ENCODE peak calls at places on chromosomes 2 and 18, in nine cellular contexts. P is cardiac muscle cell, X is lower leg skin, S is cardiac fibroblast, K is HCT116, F is WERI-Rb-1, Y is choroid plexus epithelial cell, A is fibroblast of villous mesenchyme, O is transverse colon. J is an unnamed sample.

GRCh38 chr18:10353791-10354190 is 100.6 kb upstream of the APCDD1 start:
- DNase-seq in P (no peak), X (no peak), S (peak), K (no peak), F (no peak), Y (peak), A (peak), O (no peak), J (peak)

GRCh38 chr2:180291552-180292421 is 284.7 kb upstream of the CWC22 start:
- DNase-seq in P (no peak), X (no peak), S (peak), K (peak), F (no peak), Y (peak), A (no peak), O (no peak), J (no peak)

GRCh38 chr18:48254077-48254602 is 155.0 kb downstream of the ZBTB7C start:
- DNase-seq in P (no peak), X (no peak), S (no peak), K (no peak), F (no peak), Y (no peak), A (no peak), O (no peak), J (no peak)

GRCh38 chr2:170843656-170844055 is 27.0 kb downstream of the GAD1 start:
- DNase-seq in P (no peak), X (no peak), S (peak), K (peak), F (no peak), Y (peak), A (peak), O (no peak), J (peak)

GRCh38 chr2:25561136-25561850 is 112.1 kb downstream of the DTNB start:
- DNase-seq in P (no peak), X (no peak), S (no peak), K (no peak), F (no peak), Y (no peak), A (no peak), O (no peak), J (no peak)

GRCh38 chr2:101515512-101515911 is 40.6 kb upstream of the RFX8 start:
- DNase-seq in P (no peak), X (no peak), S (peak), K (no peak), F (peak), Y (peak), A (no peak), O (no peak), J (no peak)

GRCh38 chr2:121519732-121520640 is 10.7 kb upstream of the RNU4ATAC start:
- DNase-seq in P (no peak), X (no peak), S (no peak), K (no peak), F (no peak), Y (peak), A (no peak), O (no peak), J (no peak)

GRCh38 chr2:42834161-42834560 is 41.8 kb upstream of the HAAO start:
- DNase-seq in P (no peak), X (peak), S (no peak), K (no peak), F (no peak), Y (no peak), A (no peak), O (no peak), J (no peak)

GRCh38 chr2:3277748-3278520 is 99.7 kb downstream of the EIPR1 start:
- DNase-seq in P (no peak), X (peak), S (no peak), K (no peak), F (no peak), Y (no peak), A (no peak), O (no peak), J (no peak)

GRCh38 chr18:41756141-41756540 is 198.9 kb upstream of the PIK3C3 start:
- DNase-seq in P (no peak), X (no peak), S (no peak), K (no peak), F (no peak), Y (no peak), A (peak), O (no peak), J (no peak)

GRCh38 chr2:174344716-174345472 is 10.1 kb downstream of the SP9 start:
- DNase-seq in P (no peak), X (no peak), S (peak), K (peak), F (no peak), Y (peak), A (peak), O (no peak), J (no peak)

GRCh38 chr2:68466361-68466777 is 725 bp downstream of the FBXO48 start:
- DNase-seq in P (peak), X (no peak), S (peak), K (no peak), F (peak), Y (peak), A (peak), O (peak), J (peak)

GRCh38 chr2:101831351-101831865 is 133.9 kb downstream of the MAP4K4 start:
- DNase-seq in P (peak), X (peak), S (peak), K (peak), F (peak), Y (peak), A (peak), O (peak), J (no peak)

GRCh38 chr2:102048465-102048864 is 56.7 kb downstream of the IL1R2 start:
- DNase-seq in P (no peak), X (no peak), S (peak), K (no peak), F (no peak), Y (peak), A (peak), O (peak), J (no peak)

GRCh38 chr2:3108710-3109702 is 268.6 kb downstream of the EIPR1 start:
- DNase-seq in P (no peak), X (peak), S (no peak), K (no peak), F (no peak), Y (no peak), A (no peak), O (no peak), J (no peak)

GRCh38 chr18:34818069-34818468 is 108.0 kb downstream of the DTNA start:
- DNase-seq in P (no peak), X (no peak), S (no peak), K (no peak), F (no peak), Y (no peak), A (no peak), O (no peak), J (no peak)

GRCh38 chr2:2600466-2600865 is 269.4 kb upstream of the MYT1L start:
- DNase-seq in P (no peak), X (no peak), S (no peak), K (no peak), F (no peak), Y (no peak), A (no peak), O (no peak), J (no peak)

GRCh38 chr2:229686122-229686919 is 28.0 kb downstream of the DNER start:
- DNase-seq in P (no peak), X (peak), S (no peak), K (no peak), F (no peak), Y (peak), A (no peak), O (no peak), J (no peak)

GRCh38 chr2:134160793-134161504 is 92.9 kb upstream of the MGAT5 start:
- DNase-seq in P (no peak), X (no peak), S (peak), K (no peak), F (peak), Y (peak), A (peak), O (no peak), J (no peak)

GRCh38 chr2:112006076-112006410 is 49.0 kb upstream of the TMEM87B start:
- DNase-seq in P (no peak), X (no peak), S (peak), K (no peak), F (no peak), Y (peak), A (peak), O (no peak), J (peak)

GRCh38 chr18:2173464-2173863 is 397.8 kb downstream of the METTL4 start:
- DNase-seq in P (peak), X (no peak), S (peak), K (no peak), F (no peak), Y (peak), A (peak), O (no peak), J (peak)

GRCh38 chr18:76565238-76566173 is 70.5 kb upstream of the ZNF516 start:
- DNase-seq in P (peak), X (peak), S (peak), K (no peak), F (no peak), Y (peak), A (peak), O (peak), J (peak)

GRCh38 chr2:160062283-160063005 is at the start of gene PLA2R1:
- DNase-seq in P (peak), X (peak), S (peak), K (no peak), F (no peak), Y (peak), A (peak), O (peak), J (no peak)

GRCh38 chr2:131673400-131674173 is 145.9 kb downstream of the CCDC74A start:
- DNase-seq in P (peak), X (peak), S (peak), K (peak), F (peak), Y (peak), A (peak), O (peak), J (no peak)

GRCh38 chr2:195532628-195533271 is 124.3 kb upstream of the SLC39A10 start:
- DNase-seq in P (peak), X (no peak), S (peak), K (no peak), F (no peak), Y (peak), A (peak), O (no peak), J (no peak)

GRCh38 chr18:79575891-79576685 is 103.5 kb upstream of the CTDP1 start:
- DNase-seq in P (no peak), X (peak), S (peak), K (no peak), F (peak), Y (peak), A (peak), O (peak), J (no peak)

DNA sequence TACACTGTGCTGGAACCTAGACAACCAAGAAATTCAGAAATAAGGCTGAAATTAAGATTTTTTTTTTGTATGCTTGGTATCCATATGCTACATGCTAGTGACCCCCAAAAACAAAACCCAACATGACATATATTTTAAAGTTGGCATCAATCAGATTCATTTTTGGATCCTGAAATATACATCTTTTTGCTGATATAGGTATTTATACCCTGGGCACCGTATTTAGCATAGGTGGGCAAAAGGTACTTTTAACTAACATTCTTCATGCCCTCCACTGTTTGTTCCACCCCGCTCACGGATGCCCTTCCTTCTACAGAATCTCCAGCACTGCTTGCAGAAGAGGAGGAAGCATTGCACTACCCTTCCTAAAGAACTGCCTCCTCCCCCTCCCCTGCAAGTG is 52.6 kb downstream of the SPOPL start:
- DNase-seq in P (no peak), X (no peak), S (no peak), K (no peak), F (no peak), Y (no peak), A (no peak), O (no peak), J (no peak)
- H3K4me3 ChIP-seq in P (no peak), X (no peak), S (no peak), K (no peak), F (no peak), Y (no peak), A (no peak), O (no peak), J (no peak)

GRCh38 chr2:4475618-4476017 is 772.2 kb downstream of the DCDC2C start:
- DNase-seq in P (no peak), X (no peak), S (no peak), K (no peak), F (no peak), Y (no peak), A (no peak), O (no peak), J (no peak)
- TF ChIP-seq CTCF in P (no peak), X (no peak), S (no peak), K (no peak), F (no peak), Y (no peak), A (no peak), O (no peak), J (no peak)

GRCh38 chr18:24396082-24396623 is 1.5 kb downstream of the OSBPL1A start:
- DNase-seq in P (no peak), X (no peak), S (no peak), K (no peak), F (no peak), Y (no peak), A (peak), O (no peak), J (no peak)
- H3K4me3 ChIP-seq in P (no peak), X (no peak), S (no peak), K (no peak), F (no peak), Y (peak), A (no peak), O (no peak), J (peak)

GRCh38 chr2:96208144-96209010 is at the start of gene STARD7:
- DNase-seq in P (peak), X (peak), S (peak), K (peak), F (peak), Y (peak), A (peak), O (peak), J (peak)
- TF ChIP-seq CTCF in P (peak), X (no peak), S (no peak), K (no peak), F (peak), Y (peak), A (peak), O (no peak), J (no peak)

DNA sequence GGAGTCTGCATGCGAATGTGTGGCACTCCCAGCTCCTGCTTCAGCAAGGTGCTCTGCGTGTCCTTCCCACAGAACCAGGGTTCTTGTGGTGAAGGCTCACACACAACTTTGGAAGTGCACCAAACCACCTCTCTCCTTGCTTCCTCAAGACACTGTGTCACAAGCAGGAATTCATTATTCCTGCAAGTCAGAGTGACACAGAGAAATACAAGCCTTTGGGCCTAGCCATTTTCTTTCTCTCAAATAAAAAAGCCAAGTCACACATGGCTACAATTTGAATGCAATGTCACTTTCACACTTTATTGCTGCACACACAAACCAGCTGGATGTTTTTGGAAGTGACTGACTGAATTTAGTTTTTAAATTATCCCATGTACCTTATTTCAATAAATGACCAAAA is 30.1 kb upstream of the THOC1 start:
- DNase-seq in P (no peak), X (no peak), S (no peak), K (no peak), F (no peak), Y (no peak), A (no peak), O (no peak), J (no peak)
- H3K4me3 ChIP-seq in P (no peak), X (no peak), S (no peak), K (no peak), F (no peak), Y (no peak), A (no peak), O (no peak), J (no peak)

GRCh38 chr2:178271629-178272333 is 77.5 kb downstream of the OSBPL6 start:
- DNase-seq in P (peak), X (peak), S (peak), K (no peak), F (no peak), Y (peak), A (peak), O (peak), J (no peak)
- TF ChIP-seq CTCF in P (no peak), X (no peak), S (no peak), K (no peak), F (no peak), Y (no peak), A (no peak), O (no peak), J (no peak)

DNA sequence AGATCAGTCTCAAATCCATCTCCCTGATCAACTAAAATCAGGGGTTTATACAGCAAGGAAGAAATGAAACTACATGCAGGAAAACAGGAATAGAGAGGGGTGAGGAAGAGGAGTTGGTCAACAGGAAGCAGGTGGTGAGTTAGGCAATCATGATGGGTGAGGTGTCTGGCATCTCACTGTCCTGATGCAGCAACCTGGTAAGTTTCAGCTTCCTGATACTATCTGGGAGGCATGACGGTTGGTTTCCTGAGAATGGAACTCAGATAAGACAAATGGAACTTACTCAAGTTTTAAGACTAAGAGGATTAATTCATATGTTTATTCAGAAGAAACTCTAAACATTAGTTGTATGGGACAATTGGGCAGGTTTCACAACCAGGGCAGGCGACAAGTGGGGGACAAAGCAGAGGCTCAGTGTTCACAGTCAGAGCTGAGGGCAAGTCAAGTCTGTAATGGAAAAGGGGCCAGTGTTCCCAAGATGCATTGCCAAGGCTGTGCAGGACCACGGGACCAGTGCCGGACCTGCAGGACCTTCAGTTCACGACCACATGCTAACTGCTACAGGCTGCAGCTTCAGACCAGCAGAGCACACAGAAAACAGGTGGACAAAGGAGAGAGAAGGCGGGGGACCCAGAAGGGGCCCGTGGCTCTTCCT is 17.7 kb upstream of the GALM start:
- DNase-seq in P (no peak), X (no peak), S (peak), K (no peak), F (no peak), Y (no peak), A (peak), O (no peak), J (no peak)
- H3K4me3 ChIP-seq in P (no peak), X (no peak), S (no peak), K (no peak), F (no peak), Y (no peak), A (no peak), O (no peak), J (no peak)

DNA sequence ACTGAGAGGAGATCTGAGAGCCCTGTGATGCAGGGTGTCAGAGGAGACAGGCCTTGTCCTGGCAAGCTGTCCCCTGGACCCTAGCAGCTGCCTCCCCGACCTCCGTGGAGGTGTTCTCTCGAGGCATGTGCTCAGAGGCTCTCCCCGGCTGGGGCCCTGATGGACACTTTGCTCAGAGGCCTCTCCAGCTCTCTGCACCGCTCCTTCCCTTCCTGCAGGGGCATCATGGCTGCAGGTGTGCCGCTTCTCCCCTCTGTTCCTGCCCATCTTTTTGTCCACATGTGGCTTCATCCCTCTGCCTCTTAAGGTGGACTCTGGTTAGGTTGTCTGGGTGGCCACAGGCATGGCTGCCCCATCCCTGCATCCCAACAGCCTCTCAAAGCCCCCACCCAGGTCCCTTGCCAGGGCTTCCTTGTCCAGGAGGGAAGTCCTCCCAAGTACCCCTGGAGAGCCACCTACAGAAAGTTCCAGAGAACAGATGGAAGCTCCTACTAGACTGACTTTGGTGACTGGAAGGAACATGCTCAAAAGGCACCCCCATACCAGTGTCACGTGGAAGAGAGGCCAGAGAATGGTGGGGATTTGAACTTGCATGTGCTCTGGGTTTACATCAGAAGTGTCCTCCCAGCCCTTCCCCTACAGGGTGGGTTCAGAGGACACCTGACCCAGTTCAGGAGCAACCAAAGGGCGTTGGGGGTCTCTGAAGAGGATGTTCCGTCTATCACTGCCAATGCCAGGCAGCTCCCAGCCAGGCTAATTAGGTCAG is 120.4 kb downstream of the KLHL29 start:
- DNase-seq in P (no peak), X (no peak), S (no peak), K (no peak), F (peak), Y (no peak), A (no peak), O (no peak), J (no peak)
- TF ChIP-seq CTCF in P (no peak), X (no peak), S (peak), K (no peak), F (peak), Y (no peak), A (peak), O (no peak), J (peak)

DNA sequence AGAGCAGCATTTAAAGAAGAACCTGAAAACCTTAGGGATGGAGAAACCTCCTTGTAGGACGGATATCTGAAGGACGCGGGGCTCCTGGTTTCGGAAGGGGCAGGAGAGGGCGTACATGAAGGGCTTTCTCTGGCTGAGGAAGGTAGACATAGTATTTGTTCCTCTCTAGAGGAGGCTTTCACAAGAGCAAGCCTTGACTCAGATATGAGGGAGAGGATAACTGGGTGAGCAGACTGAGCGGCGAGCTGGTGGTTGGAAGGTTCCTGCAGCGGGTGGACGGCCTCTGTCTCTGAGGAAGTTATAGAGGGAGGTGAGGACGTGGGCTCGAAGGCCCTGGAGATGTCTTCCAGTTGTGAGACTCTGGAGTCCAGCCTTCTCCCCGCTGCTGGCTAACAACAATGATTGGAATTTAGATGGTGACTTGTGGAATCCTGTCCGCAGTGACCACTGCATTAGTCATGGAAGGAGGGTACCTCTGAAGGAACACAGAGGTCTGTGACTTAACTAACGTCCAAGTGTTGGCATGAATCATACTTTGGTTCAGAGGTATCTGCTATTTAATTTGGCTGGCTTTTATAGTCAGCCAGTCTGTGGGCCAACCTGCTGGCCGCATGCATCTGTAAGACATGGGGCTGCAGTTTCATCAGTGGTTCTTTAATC is 80.9 kb downstream of the ASAP2 start:
- DNase-seq in P (no peak), X (no peak), S (peak), K (peak), F (no peak), Y (peak), A (peak), O (no peak), J (peak)
- H3K4me3 ChIP-seq in P (no peak), X (no peak), S (no peak), K (no peak), F (no peak), Y (no peak), A (no peak), O (no peak), J (no peak)

J was measured in retinal pigment epithelial cell.